ENCODE peak calls at places on chromosome 16, in eight cellular contexts. U, V, Y, P, C, Z, Q and F are unnamed samples.

GRCh38 chr16:56855936-56856335 is 9.1 kb upstream of the SLC12A3 start:
- DNase-seq in U (no peak), V (no peak), Y (no peak), P (no peak), C (peak; percentile 2), Z (no peak), Q (no peak), F (no peak)

GRCh38 chr16:66858740-66859396 is 14.7 kb downstream of the CA7 start:
- DNase-seq in U (no peak), V (no peak), Y (no peak), P (no peak), C (no peak), Z (no peak), Q (peak; percentile 52), F (no peak)

GRCh38 chr16:336269-336668 is 16.3 kb downstream of the AXIN1 start:
- DNase-seq in U (no peak), V (no peak), Y (no peak), P (no peak), C (no peak), Z (no peak), Q (no peak), F (no peak)

GRCh38 chr16:52547001-52547833 is at the start of gene TOX3:
- DNase-seq in U (no peak), V (no peak), Y (peak; percentile 59), P (peak; percentile 55), C (peak; percentile 81), Z (no peak), Q (no peak), F (no peak)

GRCh38 chr16:8877894-8878522 is 4.1 kb upstream of the LITAFD start:
- DNase-seq in U (no peak), V (no peak), Y (no peak), P (no peak), C (no peak), Z (no peak), Q (peak; percentile 51), F (no peak)

GRCh38 chr16:64167851-64168770 is 953.8 kb downstream of the CDH11 start:
- DNase-seq in U (no peak), V (no peak), Y (no peak), P (no peak), C (no peak), Z (no peak), Q (no peak), F (no peak)

GRCh38 chr16:56460101-56460500 is 8.7 kb downstream of the OGFOD1 start:
- DNase-seq in U (no peak), V (no peak), Y (no peak), P (no peak), C (no peak), Z (no peak), Q (no peak), F (no peak)

GRCh38 chr16:67191995-67192681 is at the start of gene E2F4:
- DNase-seq in U (peak; percentile 82), V (peak; percentile 86), Y (peak; percentile 77), P (peak; percentile 76), C (peak; percentile 93), Z (peak; percentile 60), Q (peak; percentile 87), F (peak; percentile 41)

GRCh38 chr16:83802135-83802534 is 5.6 kb upstream of the HSBP1 start:
- DNase-seq in U (no peak), V (no peak), Y (no peak), P (no peak), C (no peak), Z (no peak), Q (peak; percentile 78), F (no peak)